ENCODE peak calls at places on chromosomes 7 and 10, in four cellular contexts. I is WTC11, D is HepG2, H is K562. J is an unnamed sample.

GRCh38 chr10:102917962-102918816 is at the start of gene CNNM2:
- DNase-seq in I (peak), D (peak), H (peak), J (peak)

GRCh38 chr7:98215561-98216495 is 4.6 kb downstream of the BHLHA15 start:
- DNase-seq in I (no peak), D (no peak), H (no peak), J (no peak)

GRCh38 chr7:141572175-141572574 is 21.0 kb downstream of the AGK start:
- DNase-seq in I (no peak), D (no peak), H (no peak), J (no peak)

GRCh38 chr7:12431886-12432285 is 28.2 kb upstream of the VWDE start:
- DNase-seq in I (peak), D (peak), H (no peak), J (no peak)

GRCh38 chr10:48336978-48337599 is 30.6 kb downstream of the MAPK8 start:
- DNase-seq in I (no peak), D (no peak), H (no peak), J (no peak)

GRCh38 chr10:28722065-28722803 is 44.9 kb downstream of the BAMBI start:
- DNase-seq in I (peak), D (no peak), H (no peak), J (peak)

GRCh38 chr7:129561677-129562424 is 49.7 kb upstream of the NRF1 start:
- DNase-seq in I (peak), D (no peak), H (no peak), J (no peak)

GRCh38 chr7:69732203-69732602 is 133.9 kb downstream of the AUTS2 start:
- DNase-seq in I (peak), D (peak), H (no peak), J (peak)

GRCh38 chr7:151137841-151138540 is 29.5 kb downstream of the GBX1 start:
- DNase-seq in I (peak), D (no peak), H (no peak), J (no peak)

GRCh38 chr10:117442944-117443676 is 67.9 kb upstream of the PDZD8 start:
- DNase-seq in I (peak), D (peak), H (peak), J (peak)

GRCh38 chr7:1444214-1444924 is 14.9 kb downstream of the MICALL2 start:
- DNase-seq in I (no peak), D (no peak), H (no peak), J (no peak)

GRCh38 chr10:108203905-108204527 is 1039.5 kb upstream of the SORCS1 start:
- DNase-seq in I (no peak), D (no peak), H (no peak), J (no peak)

GRCh38 chr7:105776068-105776790 is 100.2 kb downstream of the ATXN7L1 start:
- DNase-seq in I (peak), D (peak), H (peak), J (peak)

GRCh38 chr10:103845983-103846382 is 9.4 kb downstream of the SH3PXD2A start:
- DNase-seq in I (no peak), D (no peak), H (no peak), J (no peak)

GRCh38 chr7:132930881-132931280 is 151.0 kb downstream of the CHCHD3 start:
- DNase-seq in I (peak), D (peak), H (peak), J (peak)

GRCh38 chr10:49585387-49585786 is 24.7 kb upstream of the SLC18A3 start:
- DNase-seq in I (no peak), D (no peak), H (no peak), J (no peak)

GRCh38 chr10:67553266-67553665 is 142.7 kb downstream of the CTNNA3 start:
- DNase-seq in I (no peak), D (no peak), H (no peak), J (no peak)
- TF ChIP-seq NR3C1 in I (no peak), D (no peak), H (no peak), J (no peak)

GRCh38 chr10:110401401-110402076 is 96.2 kb upstream of the DUSP5 start:
- DNase-seq in I (no peak), D (no peak), H (no peak), J (no peak)

GRCh38 chr10:110398419-110399162 is 93.9 kb upstream of the SMNDC1 start:
- DNase-seq in I (no peak), D (peak), H (peak), J (peak)

GRCh38 chr10:110397856-110398255 is 93.1 kb upstream of the SMNDC1 start:
- DNase-seq in I (no peak), D (no peak), H (no peak), J (no peak)

GRCh38 chr10:110400173-110400947 is 95.6 kb upstream of the SMNDC1 start:
- DNase-seq in I (no peak), D (no peak), H (no peak), J (peak)

GRCh38 chr10:110399163-110400094 is 94.7 kb upstream of the SMNDC1 start:
- DNase-seq in I (no peak), D (peak), H (no peak), J (peak)
- TF ChIP-seq NR3C1 in I (no peak), D (no peak), H (no peak), J (no peak)

DNA sequence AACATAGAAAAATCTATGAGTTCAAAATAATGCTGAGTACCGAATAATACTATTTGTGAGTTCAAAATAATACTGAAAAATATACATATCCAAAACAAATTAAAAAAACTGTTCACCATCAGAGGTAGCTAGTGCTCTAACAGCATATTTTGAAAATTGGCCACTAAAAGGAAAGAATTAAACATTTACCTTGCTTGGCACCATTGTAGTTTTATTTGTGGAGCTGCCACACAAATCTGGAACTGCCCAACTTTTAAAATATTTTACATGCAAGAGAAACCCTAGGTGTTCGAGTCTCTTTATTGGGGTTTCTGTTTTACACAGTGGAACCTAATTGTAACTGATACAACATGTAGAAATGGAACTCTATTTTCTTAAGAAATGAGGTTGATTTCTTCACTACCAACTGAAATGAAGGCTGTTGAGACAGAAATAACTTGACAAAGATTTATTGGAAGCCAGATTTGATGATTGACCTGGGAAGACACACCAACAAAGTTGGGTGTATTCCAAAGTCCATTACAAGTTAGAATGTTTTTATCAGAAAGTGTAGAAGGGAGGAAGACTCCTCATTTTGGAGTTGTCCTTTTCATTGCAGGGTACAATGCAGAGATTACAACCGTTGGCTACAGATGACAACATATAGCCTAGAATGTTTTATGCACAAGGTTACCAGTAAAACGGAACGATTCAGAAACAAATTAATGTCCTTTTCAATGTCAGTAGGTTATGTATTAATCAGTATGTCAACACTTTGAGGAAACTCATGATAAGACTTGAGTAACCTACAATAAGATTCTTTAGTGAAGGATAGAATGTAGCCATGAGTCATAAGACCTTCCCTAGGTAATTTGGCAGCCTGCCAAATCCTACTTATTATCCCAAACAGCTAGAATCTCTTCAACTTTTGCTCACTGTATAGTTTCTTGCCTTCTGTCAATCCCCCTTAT is 73.8 kb upstream of the PAPSS2 start:
- DNase-seq in I (no peak), D (peak), H (no peak), J (peak)
- TF ChIP-seq NR3C1 in I (no peak), D (no peak), H (no peak), J (no peak)

DNA sequence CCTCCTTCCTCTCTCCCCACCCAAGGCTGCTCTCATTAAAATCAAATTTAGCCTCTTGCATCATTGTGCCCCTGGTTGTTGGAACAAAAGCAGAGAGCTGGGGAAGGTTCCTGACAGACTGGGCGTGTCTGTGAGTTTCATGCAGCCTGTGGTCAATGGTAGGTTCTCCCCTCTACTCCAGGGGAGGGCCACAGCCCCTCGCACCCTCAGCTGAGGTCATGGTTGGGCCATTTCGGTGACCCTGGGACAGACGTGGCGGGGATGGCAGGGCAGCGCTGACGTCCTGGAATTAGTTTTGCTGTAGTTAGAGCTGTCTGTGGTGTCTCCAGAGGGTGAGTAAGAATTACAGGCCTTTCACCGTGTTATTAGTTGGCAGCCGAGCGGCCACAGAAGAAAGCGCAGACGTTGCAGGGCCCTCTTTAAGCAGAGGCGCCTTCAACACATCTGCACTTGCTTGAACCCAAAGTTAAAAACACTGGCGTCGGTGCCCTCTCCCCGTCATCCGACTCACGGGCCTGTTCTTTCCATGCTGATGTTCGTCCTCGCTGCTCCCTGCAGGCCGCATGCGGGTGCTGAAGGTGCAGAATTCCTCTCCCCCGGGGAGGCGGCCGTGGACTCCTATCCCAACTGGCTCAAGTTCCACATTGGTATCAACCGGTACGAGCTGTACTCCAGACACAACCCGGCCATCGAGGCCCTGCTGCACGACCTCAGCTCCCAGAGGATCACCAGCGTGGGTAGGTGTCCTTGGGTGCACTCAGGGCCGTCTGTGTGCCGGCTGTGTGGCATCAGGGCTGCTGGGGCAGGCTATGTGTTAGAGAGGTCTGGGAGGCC is 2.8 kb downstream of the FAM20C start:
- DNase-seq in I (no peak), D (peak), H (no peak), J (no peak)
- TF ChIP-seq NR3C1 in I (no peak), D (no peak), H (no peak), J (no peak)